ENCODE peak calls at places on chromosomes 1 and 21, in six cellular contexts. C is fibroblast of pulmonary artery, Z is neural crest cell, U is GM13976, A is RWPE1, B is HFFc6. Y is an unnamed sample.

GRCh38 chr1:172266528-172267174 is 153.8 kb upstream of the C1orf105 start:
- DNase-seq in U (no peak), B (no peak), C (no peak), A (no peak), Z (no peak), Y (no peak)

GRCh38 chr1:211114446-211114845 is 19.5 kb downstream of the KCNH1 start:
- DNase-seq in B (no peak), C (no peak), A (no peak), Z (no peak), U (no peak), Y (no peak)

GRCh38 chr1:7366955-7367665 is 404.0 kb upstream of the VAMP3 start:
- DNase-seq in A (no peak), B (no peak), U (no peak), C (no peak), Z (no peak), Y (no peak)

GRCh38 chr1:50516056-50516455 is 92.8 kb upstream of the DMRTA2 start:
- DNase-seq in C (no peak), B (no peak), Z (no peak), A (no peak), U (no peak), Y (no peak)

GRCh38 chr1:205791568-205792180 is 16.4 kb upstream of the RAB29 start:
- DNase-seq in A (peak; percentile 88), Z (peak; percentile 47), B (peak; percentile 44), C (peak; percentile 62), U (peak; percentile 79), Y (peak; percentile 72)

GRCh38 chr1:231893400-231894102 is 267.0 kb downstream of the DISC1 start:
- DNase-seq in A (no peak), Z (no peak), B (no peak), U (no peak), C (no peak), Y (no peak)

GRCh38 chr1:62218603-62219002 is 24.0 kb downstream of the L1TD1 start:
- DNase-seq in U (no peak), A (no peak), C (no peak), B (no peak), Z (no peak), Y (no peak)

GRCh38 chr1:25537148-25537831 is 6.1 kb upstream of the LDLRAP1 start:
- DNase-seq in Z (no peak), B (no peak), A (no peak), U (no peak), C (no peak), Y (no peak)

GRCh38 chr1:187842406-187843165 is 1013.8 kb downstream of the PLA2G4A start:
- DNase-seq in B (no peak), Z (no peak), U (no peak), A (peak; percentile 67), C (peak; percentile 10), Y (no peak)

GRCh38 chr1:166189126-166189525 is 22.3 kb upstream of the FAM78B start:
- DNase-seq in Z (no peak), B (no peak), C (no peak), A (no peak), U (no peak), Y (no peak)

GRCh38 chr1:160161965-160162705 is 10.7 kb downstream of the ATP1A4 start:
- DNase-seq in U (peak; percentile 44), B (no peak), Z (peak; percentile 29), C (peak; percentile 40), A (no peak), Y (peak; percentile 60)
- TF ChIP-seq CTCF in U (peak; percentile 50), B (peak; percentile 59), Z (peak; percentile 51), C (peak; percentile 49), A (no peak), Y (peak; percentile 45)

DNA sequence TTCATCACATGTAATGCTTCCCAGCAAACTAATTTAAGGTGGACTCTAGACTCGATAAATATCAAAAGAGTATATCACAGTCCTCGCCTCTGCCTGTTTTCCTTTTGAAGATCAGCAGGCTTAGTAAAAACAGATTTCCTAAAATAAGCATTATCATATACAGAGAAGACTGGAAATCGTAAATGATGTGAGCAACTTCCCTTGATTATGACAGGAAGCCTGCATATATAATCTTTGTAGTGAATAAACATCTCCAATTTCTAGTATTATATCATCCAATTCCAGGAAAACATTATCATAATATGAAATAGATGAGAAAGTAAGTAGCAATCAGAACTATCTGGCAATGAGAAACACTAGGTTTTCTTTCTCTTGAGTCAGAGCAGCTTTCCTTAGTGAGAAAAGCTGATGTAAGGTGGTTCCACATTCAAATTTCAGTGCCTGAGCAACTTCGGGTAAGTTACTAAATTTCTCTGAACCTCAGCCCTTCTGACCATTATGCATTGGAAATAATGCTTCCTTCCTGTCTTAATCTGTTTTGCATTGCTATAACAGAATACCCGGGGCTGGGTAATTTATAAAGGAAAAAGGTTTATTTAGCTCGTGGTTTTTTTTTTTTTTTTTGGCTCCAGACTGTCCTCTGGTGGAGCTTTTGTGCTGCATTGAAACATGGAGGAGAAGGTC is 12.6 kb upstream of the POU2F1 start:
- DNase-seq in C (no peak), U (no peak), B (no peak), A (no peak), Z (no peak), Y (no peak)
- TF ChIP-seq CTCF in C (peak; percentile 16), U (no peak), B (peak; percentile 57), A (no peak), Z (peak; percentile 24), Y (no peak)

GRCh38 chr1:40872266-40872665 is 10.1 kb upstream of the CITED4 start:
- DNase-seq in C (no peak), Z (no peak), B (no peak), U (no peak), A (no peak), Y (no peak)

GRCh38 chr1:40866408-40866788 is 4.2 kb upstream of the CITED4 start:
- DNase-seq in A (no peak), Z (no peak), C (no peak), B (no peak), U (no peak), Y (no peak)

GRCh38 chr1:40870135-40870728 is 8.1 kb upstream of the CITED4 start:
- DNase-seq in Z (no peak), A (no peak), U (no peak), B (peak; percentile 20), C (no peak), Y (no peak)

GRCh38 chr1:40873863-40874472 is 11.8 kb upstream of the CITED4 start:
- DNase-seq in A (no peak), B (no peak), C (no peak), U (no peak), Z (no peak), Y (no peak)

DNA sequence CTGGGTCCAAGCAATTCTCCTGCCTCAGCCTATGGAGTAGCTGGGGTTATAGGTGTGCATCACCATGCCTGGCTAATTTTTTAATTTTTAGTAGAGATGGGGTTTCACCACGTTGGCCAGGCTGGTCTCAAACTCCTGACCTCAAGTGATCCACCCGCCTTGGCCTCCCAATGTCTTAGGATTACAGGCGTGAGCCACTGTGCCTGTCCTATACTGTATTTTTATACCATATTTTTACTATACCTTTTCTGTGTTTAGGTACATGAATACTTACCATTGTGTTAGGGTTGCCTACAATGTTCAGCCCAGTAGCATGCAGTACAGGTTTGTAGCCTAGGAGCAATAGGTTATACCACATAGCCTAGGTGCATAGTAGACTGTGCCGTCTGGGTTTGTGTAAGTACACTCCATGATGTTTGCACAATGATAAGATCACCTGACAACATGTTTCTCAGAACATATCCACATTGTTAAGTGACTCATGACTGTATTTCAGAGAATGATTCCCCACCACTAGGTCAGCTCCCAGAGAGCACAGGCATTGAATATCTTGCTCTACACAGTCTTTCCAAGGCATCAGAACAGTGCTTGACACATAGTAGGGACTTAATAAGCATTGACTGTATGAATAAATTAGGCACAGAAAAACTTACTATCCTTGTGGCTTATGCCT is 6.0 kb upstream of the CITED4 start:
- DNase-seq in Z (no peak), A (peak; percentile 60), C (peak; percentile 83), B (peak; percentile 66), U (no peak), Y (no peak)
- TF ChIP-seq CTCF in Z (no peak), A (no peak), C (no peak), B (no peak), U (no peak), Y (no peak)

DNA sequence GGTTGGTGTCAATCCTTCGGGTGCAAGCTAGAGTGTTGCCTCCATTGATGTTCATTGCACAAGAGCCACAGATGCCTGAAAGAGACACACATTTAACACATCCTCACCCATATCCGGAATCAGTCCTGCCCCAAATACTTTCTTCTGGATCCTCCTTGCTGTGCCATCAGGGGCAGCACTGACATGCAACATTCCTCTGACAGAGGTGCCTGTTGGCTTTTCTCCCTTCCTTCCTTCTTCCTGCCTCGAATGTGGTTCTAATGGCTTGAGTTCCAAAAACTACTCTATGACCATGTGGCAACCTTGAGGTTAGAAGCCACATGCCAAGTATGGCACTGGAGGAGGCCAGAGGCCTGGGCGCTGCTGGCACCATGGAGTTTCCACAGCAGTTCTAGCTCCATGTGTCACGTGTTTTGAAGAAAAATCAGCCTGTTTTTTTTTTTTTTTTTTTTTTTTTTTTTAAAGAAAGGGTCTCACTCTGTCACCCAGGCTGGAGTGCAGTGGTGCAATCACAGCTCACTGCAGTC is 17.0 kb upstream of the ATP13A2 start:
- DNase-seq in C (no peak), A (no peak), B (no peak), U (no peak), Z (no peak), Y (no peak)
- TF ChIP-seq CTCF in C (no peak), A (no peak), B (no peak), U (no peak), Z (no peak), Y (no peak)

DNA sequence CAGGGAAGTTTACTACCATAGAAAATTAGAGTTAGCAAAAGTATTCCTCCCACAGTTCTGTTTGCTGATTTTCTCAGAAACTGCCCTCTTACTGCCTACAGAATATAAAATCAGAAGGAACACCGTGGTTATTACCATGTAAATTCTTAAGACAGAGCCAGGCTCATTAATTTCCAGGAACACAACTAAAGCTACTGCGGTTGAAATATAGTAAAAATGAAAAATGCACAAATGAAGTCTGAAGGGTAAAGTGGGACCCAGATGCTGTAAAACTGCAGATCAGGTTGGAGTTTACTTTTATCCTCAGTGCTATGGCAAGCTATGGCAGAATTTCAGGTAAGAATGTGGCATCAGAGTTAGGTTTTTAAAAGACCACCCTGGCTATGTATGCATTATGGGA is 56.5 kb downstream of the MRPL39 start:
- DNase-seq in C (no peak), B (no peak), A (no peak), U (no peak), Z (no peak), Y (no peak)
- TF ChIP-seq CTCF in C (no peak), B (no peak), A (no peak), U (no peak), Z (no peak), Y (no peak)

DNA sequence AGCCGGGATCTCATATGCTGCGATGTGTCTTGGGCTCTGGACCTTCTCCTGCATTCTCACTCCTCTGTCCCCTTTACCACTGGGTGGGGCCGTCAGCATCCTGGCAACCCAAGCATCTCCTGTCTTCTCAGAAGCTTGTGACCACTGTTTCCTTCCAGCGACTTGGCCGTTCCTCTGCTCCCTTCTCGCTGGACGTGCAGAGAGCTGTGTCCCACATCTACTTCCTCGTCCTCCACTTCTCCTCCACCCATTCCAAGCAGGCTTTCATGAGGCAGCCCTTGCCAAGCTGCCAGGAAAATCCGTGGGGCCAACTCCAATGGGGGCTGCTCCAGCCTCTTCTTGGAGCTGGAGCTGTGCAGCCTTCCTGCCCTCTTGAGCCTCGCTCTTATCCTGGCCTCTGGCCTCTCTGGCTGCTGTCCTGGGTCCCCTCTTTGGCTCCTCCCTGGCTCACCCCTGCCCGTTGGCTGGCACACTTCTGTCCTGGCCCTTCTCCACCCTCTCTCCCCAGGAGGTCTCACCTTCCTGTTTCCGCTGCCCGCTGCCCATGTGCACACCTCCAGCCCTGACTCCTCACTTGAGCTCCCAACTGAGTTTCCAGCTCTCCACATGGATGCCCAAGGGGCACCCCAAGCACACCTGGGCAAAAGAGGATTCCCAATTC is 8.8 kb downstream of the FAM131C start:
- DNase-seq in C (no peak), B (no peak), A (no peak), U (no peak), Z (no peak), Y (no peak)
- TF ChIP-seq CTCF in C (no peak), B (peak; percentile 37), A (no peak), U (no peak), Z (no peak), Y (no peak)

GRCh38 chr21:37732927-37733326 is 183.3 kb downstream of the KCNJ6 start:
- DNase-seq in B (no peak), A (no peak), C (no peak), U (no peak), Z (no peak), Y (no peak)
- TF ChIP-seq CTCF in B (no peak), A (no peak), C (no peak), U (no peak), Z (no peak), Y (no peak)

Y was measured in endothelial cell.